ENCODE peak calls at places on chromosomes 5 and 9, in eight cellular contexts. V, P, N, G, C, Q, W and L are unnamed samples. For H3K4me1, the result is how much of the 10 kb centered on the place peaks cover.

GRCh38 chr9:107635137-107635802 is 145.7 kb upstream of the KLF4 start:
- DNase-seq in V (no peak), P (no peak), N (no peak), G (no peak), C (no peak), Q (no peak), W (no peak), L (no peak)

GRCh38 chr9:125460346-125460745 is 198.7 kb downstream of the GAPVD1 start:
- DNase-seq in V (no peak), P (no peak), N (no peak), G (no peak), C (no peak), Q (no peak), W (no peak), L (no peak)

GRCh38 chr9:93268551-93269314 is 84.8 kb downstream of the WNK2 start:
- DNase-seq in V (peak), P (no peak), N (no peak), G (no peak), C (peak), Q (peak), W (no peak), L (peak)

GRCh38 chr9:123073991-123074422 is 40.5 kb downstream of the GPR21 start:
- DNase-seq in V (no peak), P (no peak), N (no peak), G (no peak), C (no peak), Q (no peak), W (no peak), L (no peak)

GRCh38 chr9:123997665-123998277 is 13.8 kb upstream of the LHX2 start:
- DNase-seq in V (no peak), P (peak), N (peak), G (no peak), C (peak), Q (no peak), W (peak), L (peak)

GRCh38 chr5:164868761-164869160 is 1363.3 kb downstream of the MAT2B start:
- DNase-seq in V (no peak), P (no peak), N (no peak), G (no peak), C (no peak), Q (no peak), W (no peak), L (no peak)

GRCh38 chr9:35914307-35914807 is 5.1 kb downstream of the SPAAR start:
- DNase-seq in V (peak), P (peak), N (peak), G (peak), C (no peak), Q (peak), W (peak), L (peak)

GRCh38 chr9:17725399-17726010 is 146.6 kb downstream of the SH3GL2 start:
- DNase-seq in V (no peak), P (no peak), N (no peak), G (no peak), C (no peak), Q (no peak), W (no peak), L (no peak)

GRCh38 chr9:15420796-15421195 is 1.9 kb upstream of the SNAPC3 start:
- DNase-seq in V (no peak), P (no peak), N (no peak), G (no peak), C (no peak), Q (no peak), W (no peak), L (no peak)

GRCh38 chr5:64292611-64293215 is 127.1 kb downstream of the RNF180 start:
- DNase-seq in V (no peak), P (no peak), N (no peak), G (no peak), C (no peak), Q (no peak), W (no peak), L (no peak)

GRCh38 chr9:32955655-32956478 is 45.6 kb downstream of the APTX start:
- DNase-seq in V (peak), P (peak), N (no peak), G (no peak), C (no peak), Q (peak), W (no peak), L (no peak)

GRCh38 chr9:126487856-126488255 is 125.9 kb upstream of the LMX1B start:
- DNase-seq in V (no peak), P (no peak), N (no peak), G (no peak), C (no peak), Q (no peak), W (no peak), L (peak)

GRCh38 chr9:20242767-20243166 is 379.5 kb downstream of the MLLT3 start:
- DNase-seq in V (no peak), P (no peak), N (no peak), G (no peak), C (no peak), Q (no peak), W (no peak), L (no peak)

GRCh38 chr5:177575488-177575887 is 16.5 kb upstream of the TMED9 start:
- DNase-seq in V (no peak), P (no peak), N (no peak), G (no peak), C (no peak), Q (no peak), W (no peak), L (no peak)

GRCh38 chr5:167489202-167489601 is 802.2 kb upstream of the WWC1 start:
- DNase-seq in V (no peak), P (no peak), N (no peak), G (no peak), C (no peak), Q (no peak), W (no peak), L (no peak)

GRCh38 chr5:149434162-149435014 is 55.3 kb upstream of the IL17B start:
- DNase-seq in V (peak), P (peak), N (peak), G (peak), C (peak), Q (no peak), W (no peak), L (no peak)

GRCh38 chr9:108041551-108041950 is 552.0 kb upstream of the KLF4 start:
- DNase-seq in V (no peak), P (no peak), N (no peak), G (peak), C (no peak), Q (no peak), W (no peak), L (no peak)

GRCh38 chr5:67350600-67351315 is 154.2 kb upstream of the CD180 start:
- DNase-seq in V (no peak), P (no peak), N (no peak), G (no peak), C (peak), Q (no peak), W (no peak), L (no peak)

GRCh38 chr9:112881366-112881765 is 9.3 kb downstream of the SLC46A2 start:
- DNase-seq in V (no peak), P (no peak), N (no peak), G (peak), C (no peak), Q (no peak), W (no peak), L (no peak)

GRCh38 chr5:179257190-179257741 is 88.0 kb downstream of the ADAMTS2 start:
- DNase-seq in V (peak), P (peak), N (no peak), G (no peak), C (no peak), Q (no peak), W (peak), L (no peak)

GRCh38 chr9:2469681-2470141 is 151.9 kb upstream of the VLDLR start:
- DNase-seq in V (peak), P (peak), N (peak), G (peak), C (no peak), Q (no peak), W (peak), L (peak)

GRCh38 chr5:149060325-149060724 is 2.5 kb downstream of the SH3TC2 start:
- DNase-seq in V (no peak), P (no peak), N (peak), G (peak), C (no peak), Q (no peak), W (peak), L (no peak)

GRCh38 chr9:37678789-37679273 is 28.1 kb downstream of the FRMPD1 start:
- DNase-seq in V (no peak), P (no peak), N (peak), G (no peak), C (no peak), Q (no peak), W (no peak), L (no peak)

GRCh38 chr5:39578887-39579497 is 154.2 kb upstream of the DAB2 start:
- DNase-seq in V (no peak), P (no peak), N (no peak), G (no peak), C (no peak), Q (no peak), W (no peak), L (no peak)

GRCh38 chr5:169706758-169707450 is 69.8 kb downstream of the DOCK2 start:
- DNase-seq in V (no peak), P (no peak), N (no peak), G (no peak), C (no peak), Q (no peak), W (no peak), L (no peak)

GRCh38 chr5:9712506-9713285 is 82.5 kb upstream of the TAS2R1 start:
- DNase-seq in V (no peak), P (no peak), N (no peak), G (no peak), C (no peak), Q (no peak), W (no peak), L (no peak)

GRCh38 chr5:157387683-157388093 is 72.3 kb upstream of the NIPAL4 start:
- DNase-seq in V (no peak), P (no peak), N (peak), G (peak), C (peak), Q (no peak), W (no peak), L (no peak)

GRCh38 chr9:25003686-25004085 is 458.0 kb upstream of the IZUMO3 start:
- DNase-seq in V (no peak), P (peak), N (no peak), G (no peak), C (no peak), Q (peak), W (no peak), L (no peak)

GRCh38 chr9:134032456-134033222 is 7.4 kb downstream of the BRD3OS start:
- DNase-seq in V (no peak), P (no peak), N (no peak), G (no peak), C (no peak), Q (no peak), W (no peak), L (no peak)

GRCh38 chr9:114155967-114156294 is 594 bp downstream of the COL27A1 start:
- DNase-seq in V (no peak), P (peak), N (no peak), G (no peak), C (no peak), Q (peak), W (no peak), L (no peak)
- H3K4me3 ChIP-seq in V (peak), P (peak), N (peak), G (no peak), C (peak), Q (peak), W (peak), L (peak)

GRCh38 chr9:109906766-109907382 is 126.9 kb downstream of the PALM2AKAP2 start:
- DNase-seq in V (no peak), P (no peak), N (no peak), G (no peak), C (no peak), Q (no peak), W (no peak), L (no peak)

GRCh38 chr9:109908459-109909390 is 128.7 kb downstream of the PALM2AKAP2 start:
- DNase-seq in V (no peak), P (peak), N (no peak), G (no peak), C (no peak), Q (no peak), W (no peak), L (no peak)

GRCh38 chr9:109907400-109907799 is 127.4 kb downstream of the PALM2AKAP2 start:
- DNase-seq in V (no peak), P (no peak), N (peak), G (no peak), C (peak), Q (no peak), W (peak), L (no peak)

GRCh38 chr9:109905472-109905871 is 125.5 kb downstream of the PALM2AKAP2 start:
- DNase-seq in V (no peak), P (no peak), N (no peak), G (no peak), C (no peak), Q (no peak), W (no peak), L (no peak)

GRCh38 chr9:109907810-109908458 is 127.9 kb downstream of the PALM2AKAP2 start:
- DNase-seq in V (no peak), P (no peak), N (no peak), G (no peak), C (no peak), Q (no peak), W (no peak), L (no peak)
- TF ChIP-seq CTCF in V (no peak), P (no peak), N (no peak), G (no peak), C (no peak), Q (no peak), W (no peak), L (no peak)

GRCh38 chr5:35540002-35540401 is 77.7 kb upstream of the SPEF2 start:
- DNase-seq in V (no peak), P (no peak), N (no peak), G (no peak), C (no peak), Q (no peak), W (no peak), L (no peak)

GRCh38 chr5:35538198-35538931 is 79.3 kb upstream of the SPEF2 start:
- DNase-seq in V (no peak), P (no peak), N (no peak), G (no peak), C (no peak), Q (no peak), W (no peak), L (no peak)
- H3K4me1 ChIP-seq in V (under half), P (under half), N (under half), G (under half), C (under half), Q (under half), W (under half), L (under half)

DNA sequence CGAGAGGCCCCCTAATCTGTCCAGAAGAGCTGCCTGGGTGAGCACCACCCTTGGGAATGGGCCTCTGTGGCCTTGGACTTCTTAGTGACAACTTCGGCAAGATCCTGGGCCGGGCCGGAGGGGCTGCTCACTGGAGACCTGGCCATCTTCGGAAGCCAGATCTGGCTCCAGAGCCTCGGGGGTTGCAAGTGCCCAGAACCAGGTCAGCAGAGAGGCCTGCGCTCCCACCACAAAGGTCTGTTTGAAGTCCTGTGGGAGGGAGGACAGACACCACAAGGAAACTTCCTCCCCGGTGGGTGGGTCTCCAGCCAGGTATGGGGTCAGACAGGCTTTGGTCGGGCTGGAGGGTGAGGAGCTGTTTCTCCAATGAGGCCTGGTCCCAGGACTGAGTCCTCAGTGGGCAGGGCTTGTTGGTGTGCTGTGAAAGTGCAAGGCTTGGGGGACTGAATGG is 86.1 kb downstream of the DAB2IP start:
- DNase-seq in V (no peak), P (no peak), N (no peak), G (no peak), C (no peak), Q (peak), W (no peak), L (no peak)
- H3K4me3 ChIP-seq in V (no peak), P (no peak), N (no peak), G (peak), C (peak), Q (no peak), W (no peak), L (peak)

GRCh38 chr9:127578952-127579853 is 32.9 kb upstream of the STXBP1 start:
- DNase-seq in V (peak), P (peak), N (peak), G (peak), C (peak), Q (peak), W (peak), L (peak)
- TF ChIP-seq CTCF in V (peak), P (peak), N (peak), G (peak), C (peak), Q (peak), W (peak), L (peak)

GRCh38 chr9:127559247-127559680 is 52.8 kb upstream of the STXBP1 start:
- DNase-seq in V (no peak), P (no peak), N (no peak), G (no peak), C (no peak), Q (no peak), W (no peak), L (no peak)
- H3K4me1 ChIP-seq in V (half or more), P (under half), N (half or more), G (half or more), C (half or more), Q (under half), W (half or more), L (half or more)

DNA sequence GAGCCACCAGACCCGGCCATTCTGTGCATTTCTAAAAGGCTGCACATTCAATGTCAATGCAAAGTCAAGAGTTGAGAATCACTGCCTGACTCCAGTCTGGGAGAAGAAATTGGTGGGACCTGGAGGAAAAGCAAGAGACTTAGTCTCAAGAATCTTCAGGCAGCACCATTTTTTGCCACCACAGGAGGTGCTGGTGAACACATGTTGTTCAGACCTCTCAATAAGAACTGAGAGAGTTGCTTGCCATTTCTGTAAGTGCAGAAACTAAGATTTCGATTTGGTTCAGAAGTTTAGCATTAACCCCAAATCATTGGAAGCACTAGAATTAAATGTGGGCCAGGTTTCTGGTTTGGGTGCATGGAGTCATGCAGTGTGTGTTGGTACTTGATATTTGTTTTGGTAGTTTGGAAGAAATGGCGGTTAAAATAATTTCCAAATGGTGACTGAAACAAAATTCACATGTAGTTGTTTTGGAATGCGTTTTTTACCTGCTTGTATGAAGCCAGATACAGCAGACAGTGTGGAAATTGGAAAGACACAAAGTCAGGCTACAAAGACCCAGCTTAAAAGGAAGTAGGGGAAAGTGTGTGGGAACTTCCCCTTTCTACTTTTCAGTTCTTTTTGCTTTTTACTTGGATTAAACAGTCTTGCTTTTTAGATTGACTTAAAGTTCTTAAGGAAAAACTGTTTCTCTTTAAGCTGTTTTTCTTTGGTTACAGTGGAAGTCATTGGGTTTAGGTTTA is 20.4 kb downstream of the PDE8B start:
- DNase-seq in V (no peak), P (peak), N (no peak), G (no peak), C (no peak), Q (no peak), W (no peak), L (no peak)
- H3K4me3 ChIP-seq in V (no peak), P (no peak), N (no peak), G (no peak), C (no peak), Q (no peak), W (no peak), L (no peak)

GRCh38 chr5:127070243-127070642 is 3.1 kb downstream of the C5orf63 start:
- DNase-seq in V (no peak), P (no peak), N (no peak), G (no peak), C (no peak), Q (no peak), W (no peak), L (no peak)
- TF ChIP-seq CTCF in V (no peak), P (no peak), N (peak), G (no peak), C (no peak), Q (no peak), W (peak), L (no peak)

DNA sequence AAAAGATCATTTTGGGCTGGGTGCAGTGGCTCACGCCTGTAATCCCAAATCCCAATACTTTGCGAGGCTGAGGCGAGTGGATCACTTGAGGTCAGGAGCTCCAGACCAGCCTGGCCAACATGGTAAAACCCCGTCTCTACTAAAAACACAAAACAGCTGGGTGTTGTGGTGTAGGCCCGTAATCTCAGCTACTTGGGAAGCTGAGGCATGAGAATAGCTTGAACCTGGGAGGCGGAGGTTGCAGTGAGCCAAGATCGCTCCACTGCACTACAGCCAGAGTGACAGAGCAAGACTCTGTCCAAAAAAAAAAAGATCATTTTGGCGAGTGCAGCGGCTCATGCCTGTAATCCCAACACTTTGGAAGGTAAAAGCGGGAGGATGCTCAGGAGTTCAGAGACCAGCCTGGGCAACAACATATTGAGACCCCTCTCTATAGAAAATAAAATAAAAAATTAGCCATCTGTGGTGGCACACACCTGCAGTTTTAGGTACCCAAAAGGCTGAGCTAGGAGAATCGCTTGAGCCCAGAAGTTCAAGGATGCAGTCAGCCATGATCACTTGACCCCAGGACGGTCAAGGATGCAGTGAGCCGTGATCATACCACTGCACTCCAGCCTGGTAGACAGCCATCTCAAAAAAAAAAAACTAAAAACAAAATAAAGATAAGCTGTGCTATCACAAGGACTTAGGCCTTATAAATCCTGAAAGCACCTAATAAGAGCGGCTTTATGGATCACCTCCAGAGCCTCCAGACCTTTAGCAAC is 16.2 kb downstream of the PPP2CA start:
- DNase-seq in V (no peak), P (no peak), N (no peak), G (no peak), C (no peak), Q (no peak), W (no peak), L (no peak)
- H3K4me1 ChIP-seq in V (half or more), P (under half), N (half or more), G (under half), C (under half), Q (under half), W (half or more), L (under half)